ENCODE peak calls at places on chromosomes 11 and 22, in seven cellular contexts. One of them, this sample, is unnamed.

GRCh38 chr11:102513869-102514268 is 16.7 kb downstream of the MMP7 start:
- DNase-seq in HCT116: no peak
- DNase-seq in GM12878: no peak
- DNase-seq in K562: peak
- DNase-seq in SK-N-SH: no peak
- DNase-seq in HepG2: no peak
- DNase-seq in H1: no peak
- DNase-seq in this sample: peak

GRCh38 chr11:72639475-72640375 is 34.5 kb downstream of the PDE2A start:
- DNase-seq in HCT116: no peak
- DNase-seq in GM12878: no peak
- DNase-seq in K562: no peak
- DNase-seq in SK-N-SH: no peak
- DNase-seq in HepG2: no peak
- DNase-seq in H1: no peak
- DNase-seq in this sample: no peak

GRCh38 chr22:48690583-48691317 is 1136.9 kb downstream of the BRD1 start:
- DNase-seq in HCT116: no peak
- DNase-seq in GM12878: no peak
- DNase-seq in K562: no peak
- DNase-seq in SK-N-SH: no peak
- DNase-seq in HepG2: no peak
- DNase-seq in H1: no peak
- DNase-seq in this sample: no peak

GRCh38 chr11:16925495-16926065 is 88.6 kb downstream of the PLEKHA7 start:
- DNase-seq in HCT116: peak
- DNase-seq in GM12878: no peak
- DNase-seq in K562: no peak
- DNase-seq in SK-N-SH: peak
- DNase-seq in HepG2: peak
- DNase-seq in H1: peak
- DNase-seq in this sample: peak

GRCh38 chr11:47215366-47215925 is 672 bp downstream of the DDB2 start:
- DNase-seq in HCT116: no peak
- DNase-seq in GM12878: peak
- DNase-seq in K562: no peak
- DNase-seq in SK-N-SH: no peak
- DNase-seq in HepG2: peak
- DNase-seq in H1: no peak
- DNase-seq in this sample: peak

GRCh38 chr22:20465759-20466077 is 28.1 kb upstream of the SCARF2 start:
- DNase-seq in HCT116: no peak
- DNase-seq in GM12878: no peak
- DNase-seq in K562: no peak
- DNase-seq in SK-N-SH: no peak
- DNase-seq in HepG2: no peak
- DNase-seq in H1: no peak
- DNase-seq in this sample: no peak

GRCh38 chr11:102599642-102600261 is 25.4 kb downstream of the MMP20 start:
- DNase-seq in HCT116: peak
- DNase-seq in GM12878: no peak
- DNase-seq in K562: peak
- DNase-seq in SK-N-SH: no peak
- DNase-seq in HepG2: peak
- DNase-seq in H1: no peak
- DNase-seq in this sample: no peak

GRCh38 chr11:118215262-118215661 is 9.5 kb downstream of the JAML start:
- DNase-seq in HCT116: no peak
- DNase-seq in GM12878: no peak
- DNase-seq in K562: no peak
- DNase-seq in SK-N-SH: no peak
- DNase-seq in HepG2: no peak
- DNase-seq in H1: no peak
- DNase-seq in this sample: no peak

GRCh38 chr22:21025266-21025665 is 7.1 kb downstream of the SLC7A4 start:
- DNase-seq in HCT116: no peak
- DNase-seq in GM12878: no peak
- DNase-seq in K562: no peak
- DNase-seq in SK-N-SH: no peak
- DNase-seq in HepG2: no peak
- DNase-seq in H1: no peak
- DNase-seq in this sample: no peak

GRCh38 chr11:117833401-117833891 is 8.9 kb upstream of the FXYD2 start:
- DNase-seq in HCT116: no peak
- DNase-seq in GM12878: no peak
- DNase-seq in K562: no peak
- DNase-seq in SK-N-SH: peak
- DNase-seq in HepG2: no peak
- DNase-seq in H1: peak
- DNase-seq in this sample: peak

GRCh38 chr11:106424111-106424510 is 346.6 kb downstream of the AASDHPPT start:
- DNase-seq in HCT116: no peak
- DNase-seq in GM12878: no peak
- DNase-seq in K562: no peak
- DNase-seq in SK-N-SH: no peak
- DNase-seq in HepG2: no peak
- DNase-seq in H1: no peak
- DNase-seq in this sample: peak

GRCh38 chr22:49380095-49380827 is 447.4 kb downstream of the BRD1 start:
- DNase-seq in HCT116: no peak
- DNase-seq in GM12878: no peak
- DNase-seq in K562: no peak
- DNase-seq in SK-N-SH: no peak
- DNase-seq in HepG2: no peak
- DNase-seq in H1: no peak
- DNase-seq in this sample: no peak

GRCh38 chr11:134880788-134881187 is 468.7 kb upstream of the B3GAT1 start:
- DNase-seq in HCT116: no peak
- DNase-seq in GM12878: no peak
- DNase-seq in K562: no peak
- DNase-seq in SK-N-SH: no peak
- DNase-seq in HepG2: no peak
- DNase-seq in H1: peak
- DNase-seq in this sample: no peak

GRCh38 chr11:134879341-134879740 is 467.3 kb upstream of the B3GAT1 start:
- DNase-seq in HCT116: no peak
- DNase-seq in GM12878: no peak
- DNase-seq in K562: no peak
- DNase-seq in SK-N-SH: no peak
- DNase-seq in HepG2: no peak
- DNase-seq in H1: peak
- DNase-seq in this sample: no peak

GRCh38 chr11:134879931-134880330 is 467.9 kb upstream of the B3GAT1 start:
- DNase-seq in HCT116: no peak
- DNase-seq in GM12878: no peak
- DNase-seq in K562: no peak
- DNase-seq in SK-N-SH: no peak
- DNase-seq in HepG2: no peak
- DNase-seq in H1: no peak
- DNase-seq in this sample: no peak

GRCh38 chr11:134882141-134882540 is 470.1 kb upstream of the B3GAT1 start:
- DNase-seq in HCT116: no peak
- DNase-seq in GM12878: no peak
- DNase-seq in K562: no peak
- DNase-seq in SK-N-SH: no peak
- DNase-seq in HepG2: no peak
- DNase-seq in H1: peak
- DNase-seq in this sample: no peak

GRCh38 chr11:134878785-134879184 is 466.7 kb upstream of the B3GAT1 start:
- DNase-seq in HCT116: no peak
- DNase-seq in GM12878: no peak
- DNase-seq in K562: no peak
- DNase-seq in SK-N-SH: no peak
- DNase-seq in HepG2: no peak
- DNase-seq in H1: peak
- DNase-seq in this sample: no peak
- TF ChIP-seq JUND in HCT116: no peak
- TF ChIP-seq JUND in GM12878: no peak
- TF ChIP-seq JUND in K562: no peak
- TF ChIP-seq JUND in SK-N-SH: no peak
- TF ChIP-seq JUND in HepG2: no peak
- TF ChIP-seq JUND in H1: no peak
- TF ChIP-seq JUND in this sample: no peak

GRCh38 chr11:75565221-75565814 is 3.3 kb downstream of the SERPINH1 start:
- DNase-seq in HCT116: no peak
- DNase-seq in GM12878: no peak
- DNase-seq in K562: no peak
- DNase-seq in SK-N-SH: no peak
- DNase-seq in HepG2: peak
- DNase-seq in H1: no peak
- DNase-seq in this sample: no peak

GRCh38 chr11:75563501-75563977 is 1.5 kb downstream of the SERPINH1 start:
- DNase-seq in HCT116: no peak
- DNase-seq in GM12878: no peak
- DNase-seq in K562: no peak
- DNase-seq in SK-N-SH: no peak
- DNase-seq in HepG2: no peak
- DNase-seq in H1: no peak
- DNase-seq in this sample: no peak

GRCh38 chr11:75562836-75563484 is 907 bp downstream of the SERPINH1 start:
- DNase-seq in HCT116: no peak
- DNase-seq in GM12878: no peak
- DNase-seq in K562: peak
- DNase-seq in SK-N-SH: peak
- DNase-seq in HepG2: no peak
- DNase-seq in H1: peak
- DNase-seq in this sample: peak

GRCh38 chr11:75562048-75562835 is at the start of gene SERPINH1:
- DNase-seq in HCT116: peak
- DNase-seq in GM12878: peak
- DNase-seq in K562: peak
- DNase-seq in SK-N-SH: peak
- DNase-seq in HepG2: peak
- DNase-seq in H1: peak
- DNase-seq in this sample: peak

DNA sequence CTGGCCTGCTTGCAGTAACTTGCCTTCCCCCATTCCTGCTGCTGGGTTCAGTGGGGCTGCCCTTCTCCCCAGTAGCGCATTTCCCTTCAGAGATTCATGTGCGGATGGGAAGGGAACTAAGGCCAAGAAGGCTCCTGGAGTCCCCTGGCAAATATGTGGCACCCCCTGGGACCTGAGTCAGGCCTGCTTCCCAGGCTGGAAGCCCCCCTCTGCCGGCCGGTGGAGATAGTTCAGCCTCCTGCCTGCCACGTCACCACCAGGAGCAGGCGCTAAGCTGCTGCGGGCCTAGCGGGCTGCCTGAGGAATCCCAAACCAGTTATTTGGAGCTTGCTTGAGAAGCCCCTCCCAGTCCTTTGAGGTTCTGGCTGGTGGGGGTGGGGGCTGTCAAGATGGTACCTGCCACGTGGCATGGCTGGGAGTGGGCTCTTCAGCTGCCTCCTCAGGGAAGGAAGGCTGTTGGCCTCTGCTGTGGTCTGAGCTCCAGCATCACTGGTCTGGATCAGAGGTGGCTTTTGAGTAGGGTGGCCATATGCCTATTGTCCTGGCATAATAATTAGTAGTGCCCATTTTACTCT is 2.0 kb downstream of the SERPINH1 start:
- DNase-seq in HCT116: no peak
- DNase-seq in GM12878: no peak
- DNase-seq in K562: peak
- DNase-seq in SK-N-SH: no peak
- DNase-seq in HepG2: peak
- DNase-seq in H1: peak
- DNase-seq in this sample: no peak
- TF ChIP-seq JUND in HCT116: no peak
- TF ChIP-seq JUND in GM12878: no peak
- TF ChIP-seq JUND in K562: peak
- TF ChIP-seq JUND in SK-N-SH: no peak
- TF ChIP-seq JUND in HepG2: no peak
- TF ChIP-seq JUND in H1: peak
- TF ChIP-seq JUND in this sample: no peak

DNA sequence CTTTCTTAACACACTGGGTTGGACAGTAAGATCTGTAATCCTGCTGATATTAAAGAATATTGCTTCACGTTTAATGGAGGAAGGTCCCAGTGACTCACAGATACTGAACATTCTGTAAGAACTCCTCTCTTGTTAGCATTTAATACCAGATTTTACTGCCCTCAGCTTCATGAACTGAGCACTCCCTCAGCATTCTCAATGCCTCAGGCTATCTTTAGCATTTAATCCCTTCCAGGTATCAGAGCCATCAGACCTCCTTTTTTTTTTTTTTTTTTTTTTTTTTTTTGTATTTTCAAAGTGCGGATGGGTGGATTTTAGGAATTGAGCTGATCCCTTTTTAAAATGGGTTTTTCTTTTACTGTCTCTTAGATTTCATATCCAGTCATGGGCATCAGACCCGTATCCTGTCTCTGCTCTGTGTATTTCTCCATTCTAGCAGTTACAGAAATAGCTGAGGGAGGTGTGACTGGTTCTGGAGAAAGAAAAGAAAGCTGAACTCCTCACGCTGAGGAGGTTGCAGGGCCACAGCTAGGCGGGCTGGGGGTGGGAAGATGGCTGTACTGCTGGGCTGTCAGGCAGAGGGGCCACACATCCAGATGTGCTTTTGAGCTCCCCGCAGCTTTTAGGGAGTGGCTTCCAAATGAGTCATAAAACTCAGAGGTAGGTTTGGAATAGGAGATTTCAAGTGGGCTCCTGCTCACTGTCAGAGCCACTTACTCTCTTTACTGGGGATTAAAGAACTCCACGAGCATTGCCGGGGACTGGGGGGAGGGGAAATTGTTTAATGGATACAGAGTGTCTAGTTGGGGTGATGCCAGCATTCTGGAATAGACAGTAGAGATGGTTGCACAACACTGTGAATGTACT is 97.0 kb downstream of the SYT9 start:
- DNase-seq in HCT116: no peak
- DNase-seq in GM12878: no peak
- DNase-seq in K562: no peak
- DNase-seq in SK-N-SH: peak
- DNase-seq in HepG2: no peak
- DNase-seq in H1: no peak
- DNase-seq in this sample: no peak
- TF ChIP-seq JUND in HCT116: no peak
- TF ChIP-seq JUND in GM12878: no peak
- TF ChIP-seq JUND in K562: no peak
- TF ChIP-seq JUND in SK-N-SH: no peak
- TF ChIP-seq JUND in HepG2: no peak
- TF ChIP-seq JUND in H1: no peak
- TF ChIP-seq JUND in this sample: no peak

DNA sequence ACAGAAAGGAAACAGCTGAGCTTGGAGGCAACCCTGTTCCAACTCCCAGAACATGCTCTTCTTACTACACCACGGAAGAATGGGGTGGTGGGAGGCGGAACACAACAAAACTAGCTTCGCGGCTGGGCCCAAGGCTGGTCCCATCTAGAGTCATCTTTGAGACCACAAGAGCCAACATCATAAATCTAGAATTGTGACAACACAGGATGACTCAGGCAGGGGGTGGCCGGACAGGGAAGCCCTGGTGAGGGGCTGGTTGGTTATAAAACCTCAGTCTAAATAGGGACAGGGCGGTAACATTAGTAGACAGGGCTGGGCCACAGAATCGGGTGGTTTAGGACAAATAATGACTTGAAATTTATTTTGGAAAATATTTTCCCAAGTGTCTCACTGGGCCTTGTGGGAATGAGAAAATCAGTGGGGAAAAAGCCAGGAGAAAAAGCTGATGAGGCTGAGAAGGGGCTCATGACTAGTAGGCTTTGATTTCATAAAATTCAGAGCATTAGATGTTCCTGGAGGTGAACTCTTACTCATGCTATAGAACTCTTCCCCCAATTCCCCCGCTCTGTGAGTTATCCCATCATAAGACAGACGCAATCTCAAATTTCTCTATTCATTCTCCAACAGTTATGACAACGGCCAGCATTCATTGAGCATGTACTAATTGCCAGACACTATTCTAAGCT is 151.8 kb upstream of the TIMP3 start:
- DNase-seq in HCT116: no peak
- DNase-seq in GM12878: no peak
- DNase-seq in K562: peak
- DNase-seq in SK-N-SH: no peak
- DNase-seq in HepG2: no peak
- DNase-seq in H1: no peak
- DNase-seq in this sample: no peak
- TF ChIP-seq JUND in HCT116: no peak
- TF ChIP-seq JUND in GM12878: no peak
- TF ChIP-seq JUND in K562: peak
- TF ChIP-seq JUND in SK-N-SH: no peak
- TF ChIP-seq JUND in HepG2: no peak
- TF ChIP-seq JUND in H1: no peak
- TF ChIP-seq JUND in this sample: no peak

This sample was measured in T47D.